ENCODE peak calls at places on chromosomes 13 and 19, in four cellular contexts. B is stomach, M is H1, C is SK-N-SH. F is an unnamed sample.

GRCh38 chr13:99993660-99994455 is 12.3 kb downstream of the ZIC2 start:
- DNase-seq in B (no peak), M (no peak), C (no peak), F (no peak)

GRCh38 chr13:38386421-38386820 is 36.8 kb downstream of the UFM1 start:
- DNase-seq in B (no peak), M (no peak), C (no peak), F (no peak)

GRCh38 chr19:40231544-40232424 is 5.3 kb upstream of the CCNP start:
- DNase-seq in B (no peak), M (no peak), C (no peak), F (peak)

GRCh38 chr19:6632002-6632621 is 37.8 kb downstream of the TNFSF14 start:
- DNase-seq in B (peak), M (no peak), C (peak), F (peak)

GRCh38 chr13:24071423-24072075 is 89.0 kb upstream of the SPATA13 start:
- DNase-seq in B (no peak), M (no peak), C (no peak), F (no peak)

GRCh38 chr13:32745509-32745908 is 159.3 kb downstream of the PDS5B start:
- DNase-seq in B (no peak), M (no peak), C (no peak), F (no peak)

GRCh38 chr13:94607939-94608338 is 6.3 kb downstream of the GPR180 start:
- DNase-seq in B (no peak), M (no peak), C (no peak), F (no peak)

GRCh38 chr19:45294291-45295029 is 28.2 kb downstream of the CKM start:
- DNase-seq in B (no peak), M (no peak), C (no peak), F (no peak)

GRCh38 chr19:48390188-48391099 is 907 bp downstream of the KDELR1 start:
- DNase-seq in B (peak), M (no peak), C (peak), F (peak)

GRCh38 chr13:111639994-111640393 is 319.6 kb downstream of the TEX29 start:
- DNase-seq in B (no peak), M (no peak), C (no peak), F (no peak)

GRCh38 chr19:309206-309565 is 18.0 kb upstream of the PLPP2 start:
- DNase-seq in B (peak), M (no peak), C (peak), F (no peak)

GRCh38 chr19:7083076-7083956 is 13.8 kb downstream of the ZNF557 start:
- DNase-seq in B (no peak), M (no peak), C (no peak), F (no peak)

GRCh38 chr19:49767380-49767779 is 579 bp downstream of the AP2A1 start:
- DNase-seq in B (no peak), M (no peak), C (no peak), F (no peak)

GRCh38 chr13:43802511-43802910 is 15.7 kb upstream of the ENOX1 start:
- DNase-seq in B (no peak), M (no peak), C (no peak), F (no peak)

GRCh38 chr13:61852116-61852515 is 436.5 kb upstream of the PCDH20 start:
- DNase-seq in B (no peak), M (no peak), C (no peak), F (no peak)

GRCh38 chr13:61850794-61851193 is 435.1 kb upstream of the PCDH20 start:
- DNase-seq in B (no peak), M (no peak), C (no peak), F (no peak)
- TF ChIP-seq EP300 in B (no peak), M (no peak), C (no peak), F (no peak)

DNA sequence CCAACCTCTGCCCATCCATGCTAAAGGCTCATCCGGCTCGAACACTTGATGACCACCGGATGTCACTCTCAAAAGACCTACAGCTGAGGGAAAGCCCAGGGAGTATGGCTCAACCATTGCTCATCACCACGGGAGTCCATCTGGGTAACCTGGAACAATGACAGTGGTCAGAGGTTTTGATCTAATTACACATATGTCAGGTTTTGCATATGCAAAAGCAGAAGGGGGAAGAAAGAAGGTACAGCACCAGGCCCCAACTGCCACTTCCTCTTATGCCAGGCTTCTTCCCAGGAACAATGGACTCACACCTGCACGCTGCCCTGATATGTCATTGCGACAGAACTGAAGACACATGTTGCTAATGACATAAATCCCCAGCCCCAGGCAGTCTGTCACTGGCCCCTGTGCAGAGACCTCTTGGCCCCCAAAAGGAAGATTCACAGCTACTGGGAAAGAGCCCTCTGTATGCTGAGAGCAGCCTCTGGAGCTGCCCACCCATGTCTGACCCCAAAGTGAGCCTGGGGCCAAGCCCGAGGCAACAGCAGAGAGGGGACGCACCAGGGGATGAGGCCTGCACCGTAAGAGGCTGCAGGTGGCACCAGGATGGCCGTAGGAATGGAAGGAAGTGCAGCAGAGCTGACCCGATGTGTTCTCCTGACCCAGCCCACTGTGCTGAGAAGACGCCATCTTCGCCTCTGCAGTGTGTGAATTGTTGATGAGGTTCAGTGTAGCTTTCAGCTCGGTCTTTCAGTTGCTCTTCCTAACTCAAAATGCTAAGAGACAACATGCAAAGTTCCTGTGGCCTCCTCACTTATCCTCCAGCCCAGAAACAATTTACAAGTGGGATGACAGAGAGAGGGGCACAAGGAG is 26.3 kb downstream of the EPS15L1 start:
- DNase-seq in B (no peak), M (no peak), C (no peak), F (peak)
- H3K27ac ChIP-seq in B (peak), M (no peak), C (no peak), F (peak)

DNA sequence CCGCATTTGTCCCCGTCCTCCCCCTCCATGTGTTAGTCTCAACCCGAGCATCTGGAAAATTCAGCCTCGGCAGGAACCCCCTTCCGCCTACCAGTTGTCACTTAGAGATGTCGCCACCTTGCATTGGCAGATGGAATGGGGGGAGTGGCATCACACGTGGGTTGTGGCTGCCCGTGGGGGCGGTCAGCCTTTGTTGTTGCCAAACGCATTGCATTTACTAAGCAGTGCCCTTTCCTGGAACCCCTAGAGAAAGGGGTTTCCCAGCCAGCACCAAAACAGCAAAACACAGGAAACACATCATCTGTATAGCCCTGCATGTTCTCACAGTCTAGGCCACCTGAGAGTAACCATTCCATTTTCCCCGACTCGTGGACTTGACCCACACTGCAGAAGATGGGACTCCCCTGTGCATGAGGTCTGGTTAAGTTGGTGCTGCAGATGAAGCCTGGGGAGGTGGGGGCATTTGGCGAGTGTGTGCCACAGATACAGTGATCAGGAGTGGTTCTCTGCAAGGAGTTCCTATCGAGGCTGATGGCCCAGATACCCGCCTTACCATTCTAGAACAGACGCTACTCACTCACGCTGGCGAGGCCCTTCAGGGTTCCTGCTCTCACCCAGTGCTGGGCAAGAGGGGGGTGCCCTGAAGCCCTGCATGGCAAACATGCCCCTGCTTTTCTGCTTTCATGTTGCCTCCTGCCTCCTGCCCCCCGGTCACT is 38.3 kb downstream of the TMED1 start:
- DNase-seq in B (no peak), M (no peak), C (peak), F (no peak)
- TF ChIP-seq EP300 in B (no peak), M (no peak), C (no peak), F (no peak)

GRCh38 chr13:109840201-109840892 is 54.0 kb upstream of the IRS2 start:
- DNase-seq in B (no peak), M (no peak), C (no peak), F (no peak)
- H3K27ac ChIP-seq in B (no peak), M (no peak), C (no peak), F (no peak)

GRCh38 chr19:29675650-29676186 is 10.5 kb downstream of the PLEKHF1 start:
- DNase-seq in B (no peak), M (no peak), C (no peak), F (peak)
- TF ChIP-seq EP300 in B (no peak), M (no peak), C (no peak), F (no peak)

DNA sequence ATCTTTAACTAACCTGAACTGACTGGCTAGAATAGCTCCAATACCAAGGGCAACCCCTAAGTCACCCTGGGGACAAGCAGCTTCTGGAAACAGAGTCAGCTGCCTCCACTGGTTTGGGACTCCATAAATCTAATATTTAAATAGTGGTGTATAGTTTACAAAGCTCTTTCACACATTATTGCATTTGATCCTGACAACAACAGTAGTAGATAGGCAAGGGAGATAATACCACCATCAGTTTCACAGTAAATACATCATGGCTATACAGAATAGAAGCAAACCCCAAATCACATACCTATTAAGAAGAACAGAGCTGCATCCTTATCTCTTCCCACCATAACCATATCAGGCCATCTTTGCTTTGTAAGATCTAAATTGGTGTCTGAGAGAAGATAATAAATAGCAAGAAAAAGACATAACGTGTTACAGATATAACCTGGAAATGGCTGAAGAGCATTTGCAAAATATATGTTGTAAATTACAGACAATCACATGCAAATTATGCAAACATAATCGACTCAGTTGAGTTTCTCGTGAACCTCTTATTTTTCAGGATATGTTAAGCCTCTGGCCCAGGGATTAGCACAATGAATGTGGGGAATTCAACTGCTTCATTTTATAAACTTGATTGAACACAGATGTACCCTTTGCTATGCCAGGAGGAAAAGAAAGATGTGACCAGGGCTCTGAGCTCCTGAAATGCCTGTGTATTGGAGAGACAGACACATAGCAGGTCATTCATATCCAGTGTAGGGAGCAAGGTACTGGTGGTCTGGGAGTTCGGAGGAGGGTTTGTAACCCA is 142.5 kb downstream of the SLC7A1 start:
- DNase-seq in B (no peak), M (no peak), C (peak), F (no peak)
- H3K27ac ChIP-seq in B (no peak), M (no peak), C (peak), F (no peak)

DNA sequence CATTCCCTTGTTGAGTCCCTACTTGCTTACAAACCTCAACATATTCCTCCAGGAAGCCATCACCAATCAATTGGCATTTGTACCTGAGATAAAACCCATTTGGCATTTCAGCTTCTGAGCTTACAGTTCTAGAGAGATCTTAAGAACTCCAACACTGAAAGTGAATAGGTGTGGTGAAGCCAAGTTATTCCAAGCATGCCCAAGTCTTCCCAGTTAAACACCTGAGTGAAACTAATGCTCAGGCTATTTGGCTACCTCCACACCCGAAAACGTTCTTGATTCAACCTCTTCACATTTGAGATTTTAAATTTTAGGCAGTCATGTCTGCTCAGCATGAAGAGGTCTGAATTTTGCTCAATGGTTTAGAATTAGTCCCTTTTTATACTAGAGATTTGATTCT is 2.5 kb upstream of the SCEL start:
- DNase-seq in B (no peak), M (no peak), C (no peak), F (no peak)
- TF ChIP-seq EP300 in B (no peak), M (no peak), C (no peak), F (peak)

GRCh38 chr13:39602277-39602613 is 748 bp downstream of the LHFPL6 start:
- DNase-seq in B (no peak), M (no peak), C (no peak), F (no peak)

GRCh38 chr13:39601636-39602035 is 1.4 kb downstream of the LHFPL6 start:
- DNase-seq in B (no peak), M (no peak), C (no peak), F (no peak)

GRCh38 chr13:39597828-39598227 is 5.2 kb downstream of the LHFPL6 start:
- DNase-seq in B (no peak), M (no peak), C (no peak), F (no peak)

GRCh38 chr13:39600766-39601165 is 2.2 kb downstream of the LHFPL6 start:
- DNase-seq in B (no peak), M (no peak), C (no peak), F (peak)

DNA sequence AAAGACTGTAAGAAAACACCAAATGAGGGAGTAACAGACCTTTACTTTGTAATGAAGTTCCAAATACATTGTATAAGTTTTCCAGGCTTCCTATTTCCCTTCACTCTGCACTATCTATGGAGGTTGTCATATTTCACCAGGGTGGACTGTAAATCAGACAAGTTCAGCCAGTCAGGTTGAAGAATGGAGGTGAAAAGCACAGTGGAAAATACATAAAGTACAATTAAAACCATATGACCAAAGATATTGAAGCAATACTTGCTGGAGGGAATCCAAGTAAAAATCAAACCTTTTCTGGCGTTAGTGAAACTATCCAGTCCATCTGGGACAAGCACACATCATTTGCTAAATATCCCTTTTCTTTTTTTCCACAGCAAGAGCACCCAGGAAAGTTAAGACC is 3.2 kb downstream of the LHFPL6 start:
- DNase-seq in B (no peak), M (no peak), C (peak), F (no peak)
- H3K27ac ChIP-seq in B (no peak), M (no peak), C (peak), F (peak)

F was measured in upper lobe of left lung.